ENCODE peak calls at places on chromosomes 6 and 20, in four cellular contexts. F is lung; T is RPMI7951; B is activated CD8-positive, alpha-beta memory T cell treated with anti-CD3 and anti-CD28 coated beads, Interleukin-2, amount 50 U/mL, for 4 hours. V is an unnamed sample.

GRCh38 chr6:3744211-3744900 is 7.2 kb downstream of the PXDC1 start:
- DNase-seq in F (no peak), T (no peak), B (no peak), V (no peak)

GRCh38 chr20:12173333-12173732 is 255.6 kb downstream of the BTBD3 start:
- DNase-seq in F (no peak), B (no peak), T (no peak), V (no peak)

GRCh38 chr6:69005194-69005593 is 370.1 kb downstream of the ADGRB3 start:
- DNase-seq in F (no peak), T (no peak), B (no peak), V (no peak)

GRCh38 chr6:85360794-85361642 is 88.9 kb upstream of the NT5E start:
- DNase-seq in F (peak), B (no peak), T (peak), V (peak)

GRCh38 chr6:34816635-34817301 is 24.9 kb downstream of the BLTP3A start:
- DNase-seq in F (no peak), B (no peak), T (no peak), V (no peak)

GRCh38 chr20:22577515-22578220 is 6.7 kb downstream of the FOXA2 start:
- DNase-seq in B (no peak), F (peak), T (no peak), V (no peak)

GRCh38 chr6:11911535-11911934 is 100.6 kb upstream of the HIVEP1 start:
- DNase-seq in F (no peak), T (no peak), B (no peak), V (no peak)

GRCh38 chr20:53706511-53707031 is 112.9 kb upstream of the ZNF217 start:
- DNase-seq in F (no peak), B (no peak), T (peak), V (no peak)

GRCh38 chr20:50004175-50004574 is 21.4 kb downstream of the SNAI1 start:
- DNase-seq in B (no peak), T (no peak), F (no peak), V (no peak)

GRCh38 chr20:59709636-59710035 is 105.3 kb downstream of the PHACTR3 start:
- DNase-seq in B (no peak), F (no peak), T (no peak), V (no peak)

GRCh38 chr6:166543603-166544293 is 42.7 kb downstream of the RAMACL start:
- DNase-seq in B (no peak), T (no peak), F (no peak), V (no peak)

GRCh38 chr20:35490736-35491181 is 35.4 kb downstream of the CEP250 start:
- DNase-seq in F (peak), T (no peak), B (peak), V (no peak)

GRCh38 chr6:149897015-149897697 is 757 bp downstream of the RAET1E start:
- DNase-seq in B (no peak), T (peak), F (peak), V (peak)

GRCh38 chr6:408599-409102 is 17.1 kb downstream of the IRF4 start:
- DNase-seq in T (peak), B (no peak), F (peak), V (peak)

GRCh38 chr20:19993937-19994667 is 23.1 kb upstream of the NAA20 start:
- DNase-seq in T (peak), F (no peak), B (no peak), V (peak)

GRCh38 chr6:84227044-84227433 is 404 bp downstream of the CEP162 start:
- DNase-seq in B (no peak), F (no peak), T (no peak), V (peak)

GRCh38 chr6:6891074-6891754 is 216.5 kb upstream of the RREB1 start:
- DNase-seq in B (no peak), F (no peak), T (no peak), V (no peak)

GRCh38 chr6:6330407-6330806 is 9.9 kb upstream of the F13A1 start:
- DNase-seq in F (no peak), B (no peak), T (no peak), V (no peak)